ENCODE peak calls at places on chromosomes 7 and 10, in eight cellular contexts. S, H, P, T, U, Q, I and M are unnamed samples.

GRCh38 chr7:15558747-15559146 is 3.1 kb downstream of the AGMO start:
- DNase-seq in S (no peak), H (no peak), P (no peak), T (peak; percentile 31), U (no peak), Q (no peak), I (no peak), M (no peak)

GRCh38 chr10:54900584-54900983 is 99.6 kb upstream of the PCDH15 start:
- DNase-seq in S (no peak), H (no peak), P (no peak), T (no peak), U (no peak), Q (no peak), I (no peak), M (no peak)

GRCh38 chr10:75400163-75400768 is 1.3 kb downstream of the ZNF503 start:
- DNase-seq in S (peak; percentile 64), H (peak; percentile 66), P (no peak), T (peak; percentile 69), U (peak; percentile 80), Q (no peak), I (no peak), M (no peak)

GRCh38 chr10:74018241-74018640 is 20.3 kb downstream of the VCL start:
- DNase-seq in S (no peak), H (no peak), P (no peak), T (no peak), U (no peak), Q (no peak), I (no peak), M (no peak)

GRCh38 chr7:69630292-69630691 is 32.0 kb downstream of the AUTS2 start:
- DNase-seq in S (no peak), H (no peak), P (no peak), T (peak; percentile 86), U (no peak), Q (no peak), I (no peak), M (no peak)

GRCh38 chr10:48418189-48418588 is 111.7 kb downstream of the MAPK8 start:
- DNase-seq in S (no peak), H (no peak), P (peak; percentile 48), T (no peak), U (no peak), Q (no peak), I (no peak), M (no peak)

GRCh38 chr7:93245525-93246432 is 13.6 kb downstream of the VPS50 start:
- DNase-seq in S (no peak), H (peak; percentile 19), P (peak; percentile 22), T (peak; percentile 50), U (peak; percentile 16), Q (peak; percentile 18), I (no peak), M (no peak)

GRCh38 chr10:132526676-132527075 is 10.9 kb upstream of the INPP5A start:
- DNase-seq in S (no peak), H (peak; percentile 54), P (no peak), T (peak; percentile 97), U (no peak), Q (no peak), I (no peak), M (no peak)

GRCh38 chr7:27576360-27576944 is 86.2 kb downstream of the HIBADH start:
- DNase-seq in S (no peak), H (peak; percentile 38), P (no peak), T (peak; percentile 56), U (no peak), Q (peak; percentile 70), I (no peak), M (no peak)

GRCh38 chr7:28112883-28113540 is 67.6 kb downstream of the JAZF1 start:
- DNase-seq in S (no peak), H (no peak), P (no peak), T (peak; percentile 74), U (no peak), Q (peak; percentile 23), I (no peak), M (no peak)

GRCh38 chr7:100565133-100565571 is 8.5 kb downstream of the SAP25 start:
- DNase-seq in S (no peak), H (no peak), P (no peak), T (no peak), U (peak; percentile 40), Q (no peak), I (no peak), M (no peak)

GRCh38 chr10:117341061-117341460 is 34.2 kb downstream of the PDZD8 start:
- DNase-seq in S (no peak), H (no peak), P (no peak), T (no peak), U (no peak), Q (no peak), I (no peak), M (no peak)

GRCh38 chr10:78494179-78494578 is 460.5 kb downstream of the RPS24 start:
- DNase-seq in S (no peak), H (peak; percentile 33), P (no peak), T (no peak), U (no peak), Q (no peak), I (no peak), M (no peak)